ENCODE peak calls at places on chromosomes 3 and 15, in four cellular contexts. T is CD8-positive, alpha-beta T cell; V is epithelial cell of proximal tubule; Y is tibial artery. K is an unnamed sample.

GRCh38 chr3:72044231-72044935 is 259.4 kb upstream of the PROK2 start:
- DNase-seq in T (no peak), V (no peak), Y (no peak), K (no peak)

GRCh38 chr15:44910981-44911625 is 45.4 kb upstream of the TERB2 start:
- DNase-seq in Y (no peak), T (no peak), V (no peak), K (no peak)

GRCh38 chr3:127448671-127449070 is 141.9 kb downstream of the TPRA1 start:
- DNase-seq in T (no peak), Y (peak), V (no peak), K (no peak)

GRCh38 chr3:29317659-29318173 is 36.8 kb downstream of the RBMS3 start:
- DNase-seq in V (no peak), Y (no peak), T (no peak), K (no peak)

GRCh38 chr3:23806322-23807160 is 786 bp downstream of the UBE2E1 start:
- DNase-seq in Y (peak), V (no peak), T (no peak), K (no peak)

GRCh38 chr3:37739579-37740290 is 121.9 kb upstream of the CTDSPL start:
- DNase-seq in V (no peak), Y (no peak), T (no peak), K (no peak)

GRCh38 chr3:185042357-185042756 is 110.5 kb downstream of the C3orf70 start:
- DNase-seq in T (no peak), Y (no peak), V (no peak), K (no peak)

GRCh38 chr3:72999971-73000370 is 3.4 kb downstream of the PPP4R2 start:
- DNase-seq in T (no peak), Y (no peak), V (no peak), K (no peak)

GRCh38 chr3:129352045-129352444 is 73.4 kb downstream of the HMCES start:
- DNase-seq in T (no peak), V (no peak), Y (no peak), K (no peak)

GRCh38 chr15:75943713-75944215 is 40.1 kb downstream of the FBXO22 start:
- DNase-seq in T (no peak), Y (no peak), V (no peak), K (no peak)

GRCh38 chr15:36769110-36769509 is 189.7 kb downstream of the CDIN1 start:
- DNase-seq in Y (no peak), T (no peak), V (no peak), K (no peak)

GRCh38 chr15:29129903-29130302 is 139.7 kb downstream of the NSMCE3 start:
- DNase-seq in V (no peak), Y (no peak), T (no peak), K (no peak)

GRCh38 chr3:181318321-181318720 is 328.8 kb upstream of the DNAJC19 start:
- DNase-seq in V (no peak), Y (no peak), T (no peak), K (no peak)

GRCh38 chr3:38636881-38637280 is 12.6 kb downstream of the SCN5A start:
- DNase-seq in V (no peak), Y (no peak), T (no peak), K (no peak)

GRCh38 chr15:41790756-41791546 is 16.7 kb downstream of the MAPKBP1 start:
- DNase-seq in Y (no peak), V (no peak), T (no peak), K (peak)

GRCh38 chr15:25635190-25635589 is 196.4 kb upstream of the UBE3A start:
- DNase-seq in T (no peak), Y (no peak), V (no peak), K (no peak)

GRCh38 chr15:67820147-67820991 is 4.9 kb upstream of the SKOR1 start:
- DNase-seq in Y (no peak), V (no peak), T (no peak), K (no peak)

GRCh38 chr3:29011441-29011840 is 269.4 kb upstream of the RBMS3 start:
- DNase-seq in Y (no peak), T (no peak), V (no peak), K (no peak)

GRCh38 chr3:130288670-130289069 is 56.8 kb upstream of the COL6A5 start:
- DNase-seq in V (no peak), Y (no peak), T (no peak), K (no peak)

GRCh38 chr15:52790166-52790708 is at the start of gene ONECUT1:
- DNase-seq in V (no peak), T (no peak), Y (no peak), K (no peak)

GRCh38 chr15:94229591-94230365 is 1.6 kb upstream of the MCTP2 start:
- DNase-seq in V (no peak), Y (no peak), T (peak), K (no peak)

GRCh38 chr3:49966233-49966942 is 26.4 kb downstream of the RBM6 start:
- DNase-seq in T (no peak), V (no peak), Y (no peak), K (peak)

GRCh38 chr3:46893763-46894162 is 16.2 kb downstream of the PTH1R start:
- DNase-seq in Y (no peak), V (no peak), T (no peak), K (no peak)

GRCh38 chr3:124730920-124731297 is 657 bp downstream of the UMPS start:
- DNase-seq in V (no peak), T (no peak), Y (no peak), K (no peak)

GRCh38 chr15:31263751-31264533 is 62.7 kb upstream of the KLF13 start:
- DNase-seq in Y (peak), V (peak), T (peak), K (peak)

GRCh38 chr3:196694202-196694638 is 17.8 kb downstream of the CEP19 start:
- DNase-seq in T (peak), Y (no peak), V (no peak), K (no peak)

GRCh38 chr15:42737529-42738328 is 801 bp upstream of the CDAN1 start:
- DNase-seq in V (no peak), Y (peak), T (no peak), K (no peak)

GRCh38 chr15:81336568-81336967 is 12.6 kb upstream of the STARD5 start:
- DNase-seq in Y (no peak), T (no peak), V (no peak), K (no peak)

GRCh38 chr15:63402498-63403253 is 21.0 kb upstream of the CA12 start:
- DNase-seq in Y (no peak), T (no peak), V (no peak), K (no peak)

GRCh38 chr3:69385723-69386483 is at the start of gene FRMD4B:
- DNase-seq in Y (peak), T (no peak), V (no peak), K (peak)

GRCh38 chr3:59235221-59236012 is 185.6 kb upstream of the CFAP20DC start:
- DNase-seq in T (no peak), Y (no peak), V (no peak), K (no peak)

GRCh38 chr3:153232737-153233330 is 70.8 kb downstream of the RAP2B start:
- DNase-seq in Y (no peak), T (no peak), V (no peak), K (no peak)

GRCh38 chr3:11642455-11643162 is 1.1 kb downstream of the VGLL4 start:
- DNase-seq in V (peak), T (peak), Y (peak), K (no peak)

GRCh38 chr15:66941231-66941711 is 124.1 kb upstream of the SMAD3 start:
- DNase-seq in V (no peak), Y (peak), T (no peak), K (no peak)

GRCh38 chr3:140552898-140553297 is 125.0 kb upstream of the TRIM42 start:
- DNase-seq in Y (no peak), V (no peak), T (no peak), K (no peak)

GRCh38 chr3:191136347-191136746 is 62.7 kb upstream of the OSTN start:
- DNase-seq in T (no peak), Y (no peak), V (no peak), K (no peak)

GRCh38 chr3:124529826-124530571 is 200.3 kb upstream of the UMPS start:
- DNase-seq in Y (no peak), T (no peak), V (no peak), K (no peak)

DNA sequence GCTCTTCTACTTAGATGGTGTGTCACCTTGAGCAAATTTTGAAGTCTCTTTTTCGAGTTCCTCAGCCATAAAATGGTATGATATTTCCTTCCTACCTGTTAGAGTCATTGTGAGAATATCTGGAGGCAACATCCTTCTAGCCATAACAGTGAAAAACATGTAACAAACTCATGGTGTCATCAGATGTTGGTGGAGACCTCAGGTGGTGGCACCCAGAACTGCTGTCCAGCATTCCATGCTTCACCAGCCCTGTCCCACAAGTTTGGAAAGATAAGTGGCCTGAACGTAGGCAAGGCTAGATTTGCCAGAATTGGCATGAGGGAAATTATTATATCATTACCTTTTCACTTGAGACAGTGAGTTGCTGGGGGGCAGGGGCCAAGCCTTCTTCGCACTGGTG is 30.4 kb downstream of the GASK1A start:
- DNase-seq in Y (no peak), T (no peak), V (no peak), K (no peak)
- TF ChIP-seq CTCF in Y (no peak), T (no peak), V (no peak), K (no peak)

GRCh38 chr3:48194446-48195071 is 6.3 kb upstream of the CDC25A start:
- DNase-seq in T (no peak), Y (peak), V (no peak), K (peak)

GRCh38 chr3:48187579-48188265 is 495 bp downstream of the CDC25A start:
- DNase-seq in V (no peak), Y (peak), T (no peak), K (peak)

GRCh38 chr3:48188266-48189201 is at the start of gene CDC25A:
- DNase-seq in T (peak), Y (peak), V (peak), K (peak)

GRCh38 chr3:48189321-48189720 is 1.1 kb upstream of the CDC25A start:
- DNase-seq in V (no peak), T (no peak), Y (no peak), K (no peak)

DNA sequence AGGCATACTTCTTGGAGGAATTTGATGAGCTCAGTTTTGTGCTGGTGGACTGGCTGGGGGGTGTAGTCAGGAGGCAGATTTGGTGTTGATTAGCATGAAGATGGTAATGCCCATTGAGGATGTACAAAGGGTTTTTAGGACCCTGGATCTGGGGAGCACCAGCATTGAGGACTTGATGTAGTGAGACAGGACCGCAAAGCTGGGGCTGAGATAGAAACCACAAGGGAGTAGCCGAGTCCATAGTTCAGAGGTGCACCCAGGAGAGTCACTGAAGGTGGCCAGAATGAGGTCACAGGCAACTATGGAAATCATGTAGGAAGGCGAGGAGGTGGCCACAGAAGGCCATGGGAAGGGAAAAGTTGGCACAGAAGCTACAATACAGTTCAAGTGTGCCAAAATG is 2.7 kb upstream of the CDC25A start:
- DNase-seq in Y (no peak), V (no peak), T (no peak), K (no peak)
- H3K4me3 ChIP-seq in Y (no peak), V (no peak), T (no peak), K (no peak)

GRCh38 chr3:64072111-64072510 is 48.8 kb upstream of the PSMD6 start:
- DNase-seq in T (no peak), Y (no peak), V (no peak), K (no peak)

GRCh38 chr3:64074895-64075679 is 51.8 kb upstream of the PSMD6 start:
- DNase-seq in T (no peak), Y (no peak), V (no peak), K (no peak)

GRCh38 chr3:64078966-64079365 is 55.7 kb upstream of the PSMD6 start:
- DNase-seq in V (no peak), T (no peak), Y (peak), K (no peak)

GRCh38 chr3:64074091-64074490 is 50.8 kb upstream of the PSMD6 start:
- DNase-seq in T (no peak), Y (no peak), V (no peak), K (no peak)

DNA sequence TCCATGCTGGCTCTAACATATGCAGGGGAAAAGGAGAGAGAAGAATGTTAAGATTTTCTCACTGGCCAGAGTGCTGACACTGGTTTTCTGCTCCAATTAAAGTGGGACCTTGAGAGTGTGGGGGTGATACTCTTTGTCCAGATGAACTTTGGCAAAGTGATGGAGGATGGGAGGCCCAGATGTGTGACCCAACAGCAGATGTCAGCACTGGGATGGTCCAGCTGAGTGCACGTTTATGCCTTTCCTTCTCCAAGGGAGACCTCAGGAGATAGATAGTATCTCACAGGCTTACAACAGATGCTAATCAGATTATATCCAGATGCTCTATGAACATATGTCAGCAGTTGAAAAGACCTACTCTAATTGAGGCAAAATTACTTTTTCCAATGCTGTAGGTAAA is 50.1 kb upstream of the PSMD6 start:
- DNase-seq in Y (no peak), T (no peak), V (no peak), K (no peak)
- TF ChIP-seq CTCF in Y (no peak), T (no peak), V (peak), K (no peak)

GRCh38 chr3:15347737-15348110 is 15.3 kb upstream of the SH3BP5 start:
- DNase-seq in Y (no peak), V (no peak), T (no peak), K (no peak)
- H3K4me3 ChIP-seq in Y (no peak), V (no peak), T (no peak), K (no peak)

GRCh38 chr3:115834068-115834467 is 210.8 kb downstream of the GAP43 start:
- DNase-seq in Y (no peak), V (no peak), T (no peak), K (no peak)

GRCh38 chr3:115833074-115833473 is 209.8 kb downstream of the GAP43 start:
- DNase-seq in Y (no peak), V (no peak), T (no peak), K (no peak)

GRCh38 chr3:115831864-115832263 is 208.6 kb downstream of the GAP43 start:
- DNase-seq in Y (no peak), T (no peak), V (no peak), K (no peak)

GRCh38 chr3:115830764-115831395 is 207.6 kb downstream of the GAP43 start:
- DNase-seq in Y (no peak), T (no peak), V (no peak), K (no peak)

GRCh38 chr3:115832265-115832664 is 209.0 kb downstream of the GAP43 start:
- DNase-seq in V (no peak), T (no peak), Y (no peak), K (no peak)
- TF ChIP-seq CTCF in V (no peak), T (no peak), Y (no peak), K (no peak)

GRCh38 chr3:100106531-100107155 is 7.7 kb downstream of the FILIP1L start:
- DNase-seq in T (no peak), Y (no peak), V (no peak), K (no peak)

GRCh38 chr3:100111728-100112127 is 2.6 kb downstream of the FILIP1L start:
- DNase-seq in Y (no peak), T (no peak), V (no peak), K (no peak)

GRCh38 chr3:100107227-100107626 is 7.1 kb downstream of the FILIP1L start:
- DNase-seq in V (no peak), Y (no peak), T (no peak), K (no peak)

GRCh38 chr3:100108464-100109079 is 5.7 kb downstream of the FILIP1L start:
- DNase-seq in V (no peak), T (no peak), Y (no peak), K (no peak)

GRCh38 chr3:100110101-100110500 is 4.2 kb downstream of the FILIP1L start:
- DNase-seq in T (no peak), Y (no peak), V (no peak), K (no peak)
- H3K4me3 ChIP-seq in T (no peak), Y (no peak), V (no peak), K (no peak)

GRCh38 chr3:63561879-63562278 is 90.6 kb upstream of the SNTN start:
- DNase-seq in V (no peak), T (no peak), Y (no peak), K (no peak)

GRCh38 chr3:63559884-63560283 is 92.6 kb upstream of the SNTN start:
- DNase-seq in T (no peak), Y (no peak), V (no peak), K (no peak)

GRCh38 chr3:63562323-63562722 is 90.2 kb upstream of the SNTN start:
- DNase-seq in T (no peak), Y (no peak), V (no peak), K (no peak)

DNA sequence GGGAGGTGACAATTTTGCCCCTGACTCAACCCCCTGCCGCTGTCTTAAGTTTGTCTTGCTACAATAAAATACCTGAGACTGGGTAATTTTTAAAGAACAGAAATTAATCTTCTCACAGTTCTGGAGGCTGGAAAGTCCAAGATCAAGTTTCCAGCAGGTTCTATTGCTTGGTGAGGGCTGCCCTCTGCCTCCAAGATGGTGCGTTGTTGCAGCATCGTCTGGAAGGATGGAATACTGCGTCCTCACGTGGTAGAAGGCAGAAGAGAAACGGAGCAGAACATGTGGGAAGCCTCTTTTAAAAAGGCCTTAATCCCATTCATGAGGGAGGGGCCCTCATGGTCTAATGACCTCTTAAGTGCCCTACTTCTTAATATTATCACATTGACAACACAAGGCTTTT is 87.3 kb upstream of the SNTN start:
- DNase-seq in Y (no peak), V (no peak), T (no peak), K (no peak)
- TF ChIP-seq CTCF in Y (no peak), V (no peak), T (no peak), K (no peak)

K was measured in kidney epithelial cell.